ENCODE peak calls at places on chromosomes 6 and 20, in eight cellular contexts. I is T-helper 2 cell; Y is left ventricle myocardium superior; X is cardiac muscle cell; P is CD8-positive, alpha-beta T cell; B is naive thymus-derived CD8-positive, alpha-beta T cell; H is activated CD8-positive, alpha-beta T cell treated with anti-CD3 and anti-CD28 coated beads for 36 hours; E is brain microvascular endothelial cell. S is an unnamed sample.

GRCh38 chr6:21091411-21091810 is 502.1 kb upstream of the SOX4 start:
- DNase-seq in I (no peak), Y (no peak), X (no peak), P (no peak), B (no peak), H (no peak), E (no peak), S (no peak)

GRCh38 chr6:126804255-126805064 is 314.0 kb upstream of the RSPO3 start:
- DNase-seq in I (no peak), Y (no peak), X (peak), P (no peak), B (no peak), H (peak), E (peak), S (peak)

GRCh38 chr20:11852801-11853200 is 64.9 kb upstream of the BTBD3 start:
- DNase-seq in I (no peak), Y (no peak), X (peak), P (no peak), B (no peak), H (no peak), E (peak), S (peak)

GRCh38 chr20:45469336-45470261 is at the start of gene WFDC2:
- DNase-seq in I (no peak), Y (no peak), X (no peak), P (no peak), B (no peak), H (peak), E (no peak), S (no peak)

GRCh38 chr6:103522045-103522444 is 1337.7 kb downstream of the HACE1 start:
- DNase-seq in I (no peak), Y (no peak), X (no peak), P (no peak), B (no peak), H (no peak), E (no peak), S (no peak)

GRCh38 chr20:8981482-8981881 is 87.4 kb upstream of the PLCB4 start:
- DNase-seq in I (no peak), Y (no peak), X (no peak), P (no peak), B (no peak), H (no peak), E (no peak), S (no peak)

GRCh38 chr6:134379086-134379485 is 61.2 kb upstream of the SGK1 start:
- DNase-seq in I (no peak), Y (no peak), X (no peak), P (no peak), B (no peak), H (peak), E (no peak), S (no peak)

GRCh38 chr6:39228111-39228971 is 934 bp downstream of the KCNK5 start:
- DNase-seq in I (no peak), Y (no peak), X (no peak), P (no peak), B (no peak), H (peak), E (no peak), S (no peak)